ENCODE peak calls at places on chromosomes 3 and 15, in six cellular contexts. I, W, J, C, G and K are unnamed samples.

GRCh38 chr3:71693641-71694040 is 31.6 kb downstream of the EIF4E3 start:
- DNase-seq in J (no peak), I (peak), C (no peak), W (no peak), G (no peak), K (no peak)

GRCh38 chr15:68793776-68794175 is 26.9 kb downstream of the ANP32A start:
- DNase-seq in I (no peak), G (no peak), C (no peak), W (no peak), J (no peak), K (no peak)

GRCh38 chr3:23002846-23003800 is 200.0 kb upstream of the UBE2E2 start:
- DNase-seq in I (peak), W (peak), G (peak), J (no peak), C (no peak), K (no peak)

GRCh38 chr3:112634786-112635541 is 6.0 kb downstream of the CCDC80 start:
- DNase-seq in I (no peak), G (no peak), C (no peak), W (no peak), J (no peak), K (no peak)

GRCh38 chr3:87792532-87793321 is 266.1 kb downstream of the CGGBP1 start:
- DNase-seq in J (peak), C (peak), G (no peak), I (peak), W (peak), K (peak)

GRCh38 chr3:124131158-124132115 is 139.5 kb upstream of the ROPN1 start:
- DNase-seq in W (no peak), C (no peak), G (no peak), I (no peak), J (no peak), K (no peak)

GRCh38 chr15:62348528-62349087 is 183.5 kb upstream of the C2CD4B start:
- DNase-seq in W (no peak), C (no peak), I (no peak), G (no peak), J (no peak), K (no peak)

GRCh38 chr3:50211930-50212329 is 6.9 kb downstream of the SLC38A3 start:
- DNase-seq in I (peak), J (no peak), C (no peak), G (peak), W (peak), K (no peak)

GRCh38 chr3:110686691-110687090 is 384.9 kb upstream of the NECTIN3 start:
- DNase-seq in G (no peak), I (no peak), W (no peak), C (no peak), J (no peak), K (no peak)

GRCh38 chr3:196585044-196585757 is 16.7 kb downstream of the FBXO45 start:
- DNase-seq in I (no peak), C (no peak), J (no peak), W (no peak), G (no peak), K (no peak)

GRCh38 chr15:87082576-87082975 is 1002.9 kb downstream of the AGBL1 start:
- DNase-seq in G (no peak), C (no peak), I (no peak), W (no peak), J (no peak), K (peak)

GRCh38 chr3:30282052-30282708 is 324.2 kb upstream of the TGFBR2 start:
- DNase-seq in I (peak), J (no peak), G (peak), C (no peak), W (peak), K (no peak)

GRCh38 chr3:172246107-172246870 is 202.0 kb downstream of the GHSR start:
- DNase-seq in G (no peak), J (no peak), C (no peak), I (no peak), W (no peak), K (no peak)

GRCh38 chr3:147945968-147946519 is 536.9 kb downstream of the ZIC1 start:
- DNase-seq in G (peak), C (no peak), W (peak), I (peak), J (no peak), K (peak)

GRCh38 chr3:12638105-12638504 is 25.8 kb downstream of the RAF1 start:
- DNase-seq in W (peak), C (no peak), G (peak), J (no peak), I (peak), K (no peak)

GRCh38 chr3:96619475-96619874 is 194.9 kb upstream of the EPHA6 start:
- DNase-seq in C (no peak), I (no peak), G (no peak), W (no peak), J (no peak), K (no peak)

GRCh38 chr3:61425356-61425755 is 136.0 kb upstream of the PTPRG start:
- DNase-seq in I (no peak), G (no peak), J (no peak), C (no peak), W (no peak), K (no peak)

GRCh38 chr3:185365281-185366211 is 2.6 kb downstream of the MAP3K13 start:
- DNase-seq in G (no peak), I (peak), W (no peak), J (no peak), C (no peak), K (no peak)

DNA sequence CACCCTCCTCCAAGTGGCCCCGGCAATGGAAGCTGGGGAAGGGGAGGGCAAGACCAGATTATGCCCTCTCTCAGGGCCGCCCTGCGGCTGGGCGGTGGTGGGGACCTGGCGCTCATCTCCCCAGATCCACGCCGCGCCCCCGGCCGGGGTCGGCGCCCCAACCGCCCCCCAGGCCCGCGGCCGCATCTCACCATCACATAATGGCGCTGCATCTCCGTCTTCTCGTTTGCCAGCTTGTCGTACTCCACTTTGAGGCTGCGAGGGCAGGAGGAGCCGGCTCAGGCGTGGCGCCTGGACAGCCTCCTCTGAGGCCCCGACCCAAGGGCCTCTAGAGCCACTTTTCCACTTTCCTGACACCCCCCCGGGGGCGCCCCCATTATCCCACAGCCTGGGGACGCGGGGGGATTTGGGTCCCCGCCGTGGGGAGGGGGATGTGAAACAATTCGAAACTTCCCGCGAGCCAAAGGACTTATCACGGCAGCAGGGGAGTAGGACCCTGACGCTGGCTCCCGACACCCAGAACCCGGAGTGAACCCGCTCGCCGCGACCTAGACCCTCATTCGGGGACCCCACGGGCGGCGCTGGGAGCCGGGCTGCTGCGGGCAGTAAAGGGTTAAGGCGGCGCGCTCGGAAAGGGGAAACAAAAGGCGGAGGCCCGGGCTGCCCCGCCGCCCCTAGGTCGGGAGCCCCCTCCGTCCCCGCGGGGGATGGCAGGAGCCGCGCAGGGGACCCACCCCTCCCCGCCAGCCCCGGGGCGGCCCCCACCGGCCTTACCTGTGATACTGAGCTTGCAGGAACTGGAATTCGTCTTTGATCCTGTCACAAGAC is 2.1 kb downstream of the TLE3 start:
- DNase-seq in C (peak), J (no peak), G (no peak), W (peak), I (no peak), K (peak)
- TF ChIP-seq CTCF in C (peak), J (peak), G (no peak), W (no peak), I (no peak), K (no peak)

GRCh38 chr3:142958707-142959106 is 4.8 kb downstream of the PAQR9 start:
- DNase-seq in W (peak), C (no peak), J (no peak), I (peak), G (peak), K (no peak)
- TF ChIP-seq CTCF in W (no peak), C (no peak), J (no peak), I (no peak), G (no peak), K (no peak)

GRCh38 chr3:114454592-114455251 is 160.9 kb downstream of the TIGIT start:
- DNase-seq in W (peak), G (peak), J (no peak), C (no peak), I (no peak), K (peak)
- TF ChIP-seq CTCF in W (no peak), G (no peak), J (no peak), C (no peak), I (no peak), K (no peak)

DNA sequence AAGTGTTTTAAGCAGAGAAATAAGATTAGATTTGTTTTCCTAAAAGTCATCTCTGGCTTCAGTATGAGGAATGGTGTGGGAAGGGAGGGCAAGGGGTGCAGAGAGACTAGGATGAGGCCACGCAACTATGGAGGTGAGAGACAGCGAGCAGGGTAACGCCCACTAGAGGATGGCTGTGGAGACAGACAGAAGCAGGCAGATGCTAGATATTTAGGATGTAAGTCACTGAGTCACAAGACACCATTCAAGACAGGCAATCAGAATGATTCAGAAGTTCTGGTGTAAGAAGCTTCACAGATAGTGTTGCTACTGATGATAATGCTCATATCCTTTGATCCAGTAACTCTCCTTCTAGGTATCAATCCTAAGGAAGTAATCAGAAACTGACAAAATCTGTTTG is 19.1 kb downstream of the HSPBAP1 start:
- DNase-seq in J (no peak), G (peak), W (peak), C (no peak), I (peak), K (no peak)
- TF ChIP-seq CTCF in J (no peak), G (no peak), W (peak), C (no peak), I (no peak), K (no peak)

GRCh38 chr3:157201648-157202278 is 41.8 kb upstream of the CCNL1 start:
- DNase-seq in J (no peak), G (peak), W (peak), C (no peak), I (peak), K (no peak)
- TF ChIP-seq CTCF in J (peak), G (peak), W (peak), C (peak), I (peak), K (peak)

DNA sequence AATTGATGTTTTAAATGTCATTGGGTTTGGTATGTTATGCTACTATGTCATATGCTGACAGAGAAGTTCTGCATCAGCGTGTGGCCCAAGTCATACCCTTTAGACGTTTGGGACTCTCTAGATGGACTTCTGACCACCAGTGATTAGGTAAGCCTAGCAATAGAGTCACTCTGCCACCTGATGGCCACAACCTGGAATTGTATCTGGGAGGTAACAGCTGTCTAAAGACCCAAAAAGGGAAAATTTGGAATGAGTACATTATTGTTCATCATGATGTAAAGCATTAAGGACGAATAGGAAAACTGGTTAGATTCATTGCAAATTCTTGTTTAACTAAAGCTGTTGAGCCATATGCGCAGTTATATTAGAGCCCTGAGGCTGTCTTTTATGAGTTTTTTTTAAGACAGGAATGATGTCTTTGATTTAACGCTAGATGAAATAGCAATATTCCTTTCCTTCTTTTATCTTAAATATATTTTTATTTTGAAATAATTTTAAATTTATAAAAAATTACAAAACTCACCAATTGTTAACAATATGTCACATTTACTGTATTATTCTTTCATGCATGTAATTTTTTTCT is 63.6 kb downstream of the FAM81A start:
- DNase-seq in C (no peak), I (peak), W (peak), J (peak), G (peak), K (peak)
- TF ChIP-seq CTCF in C (peak), I (peak), W (peak), J (peak), G (peak), K (peak)

GRCh38 chr3:39541917-39542329 is 74.4 kb downstream of the MOBP start:
- DNase-seq in G (peak), I (peak), J (no peak), W (peak), C (no peak), K (no peak)
- TF ChIP-seq CTCF in G (peak), I (peak), J (peak), W (peak), C (peak), K (peak)